ENCODE peak calls at places on chromosomes 3 and 15, in four cellular contexts. R is Peyer's patch, W is heart right ventricle, A is PC-3. Q is an unnamed sample.

GRCh38 chr3:97579365-97579764 is 185.2 kb upstream of the ARL6 start:
- DNase-seq in R (no peak), W (no peak), A (peak), Q (no peak)

GRCh38 chr3:130626021-130626420 is 109.0 kb downstream of the COL6A6 start:
- DNase-seq in R (no peak), W (no peak), A (peak), Q (no peak)

GRCh38 chr15:22877607-22878006 is 39.1 kb downstream of the NIPA2 start:
- DNase-seq in R (no peak), W (no peak), A (no peak), Q (no peak)

GRCh38 chr3:48966876-48967361 is 23.1 kb upstream of the P4HTM start:
- DNase-seq in R (no peak), W (no peak), A (no peak), Q (no peak)

GRCh38 chr3:120557115-120557514 is 39.0 kb upstream of the NDUFB4 start:
- DNase-seq in R (no peak), W (no peak), A (no peak), Q (no peak)

GRCh38 chr3:128431803-128432300 is 34.8 kb downstream of the DNAJB8 start:
- DNase-seq in R (no peak), W (no peak), A (no peak), Q (no peak)

GRCh38 chr3:82676356-82677026 is 915.0 kb upstream of the GBE1 start:
- DNase-seq in R (no peak), W (no peak), A (peak), Q (no peak)

GRCh38 chr15:67164811-67165652 is 89.4 kb downstream of the AAGAB start:
- DNase-seq in R (no peak), W (peak), A (no peak), Q (peak)

GRCh38 chr15:63372018-63372705 is 9.5 kb downstream of the CA12 start:
- DNase-seq in R (no peak), W (no peak), A (peak), Q (no peak)

GRCh38 chr15:78921940-78922339 is 22.9 kb downstream of the CTSH start:
- DNase-seq in R (no peak), W (no peak), A (no peak), Q (no peak)

GRCh38 chr3:166191406-166191805 is 354.2 kb upstream of the BCHE start:
- DNase-seq in R (no peak), W (no peak), A (peak), Q (no peak)

GRCh38 chr3:53422954-53423708 is 71.3 kb upstream of the CACNA1D start:
- DNase-seq in R (peak), W (no peak), A (no peak), Q (no peak)

GRCh38 chr15:38514601-38515000 is 50.0 kb downstream of the RASGRP1 start:
- DNase-seq in R (no peak), W (no peak), A (no peak), Q (no peak)

GRCh38 chr3:70811880-70812279 is 499.4 kb upstream of the MDFIC2 start:
- DNase-seq in R (no peak), W (peak), A (no peak), Q (no peak)

GRCh38 chr3:94522488-94522887 is 459.6 kb downstream of the NSUN3 start:
- DNase-seq in R (no peak), W (no peak), A (peak), Q (no peak)

GRCh38 chr3:18351823-18352744 is 73.1 kb downstream of the SATB1 start:
- DNase-seq in R (no peak), W (no peak), A (peak), Q (no peak)

GRCh38 chr15:75029378-75030022 is 6.1 kb downstream of the PPCDC start:
- DNase-seq in R (peak), W (peak), A (peak), Q (peak)
- H3K4me3 ChIP-seq in R (peak), W (no peak), A (no peak), Q (peak)

GRCh38 chr15:58410353-58410752 is 21.4 kb upstream of the LIPC start:
- DNase-seq in R (no peak), W (peak), A (no peak), Q (no peak)
- H3K27ac ChIP-seq in R (no peak), W (no peak), A (no peak), Q (no peak)

GRCh38 chr3:114863848-114864247 is 283.2 kb downstream of the ZBTB20 start:
- DNase-seq in R (no peak), W (no peak), A (no peak), Q (no peak)
- H3K4me3 ChIP-seq in R (peak), W (no peak), A (no peak), Q (peak)

DNA sequence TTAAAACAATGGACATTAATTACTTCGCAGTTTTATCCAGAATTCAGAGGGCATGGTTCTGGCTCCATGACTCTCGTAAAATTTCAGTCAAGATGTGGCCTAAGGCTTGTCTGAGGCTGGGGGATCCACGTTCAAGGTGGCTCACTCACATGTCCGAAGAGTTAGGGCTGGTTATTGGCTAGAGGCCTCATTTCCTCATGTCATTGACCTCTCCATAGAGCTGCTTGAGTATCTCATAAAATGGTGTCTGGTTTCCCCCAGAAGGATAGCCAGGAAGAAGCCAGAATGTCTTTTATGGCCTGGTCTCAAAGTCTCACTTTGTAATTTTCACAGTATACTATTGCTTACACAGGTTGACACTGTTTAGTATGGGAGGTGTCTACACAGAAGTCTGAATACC is 67.3 kb upstream of the DCBLD2 start:
- DNase-seq in R (no peak), W (no peak), A (no peak), Q (no peak)
- H3K27ac ChIP-seq in R (no peak), W (no peak), A (peak), Q (no peak)

DNA sequence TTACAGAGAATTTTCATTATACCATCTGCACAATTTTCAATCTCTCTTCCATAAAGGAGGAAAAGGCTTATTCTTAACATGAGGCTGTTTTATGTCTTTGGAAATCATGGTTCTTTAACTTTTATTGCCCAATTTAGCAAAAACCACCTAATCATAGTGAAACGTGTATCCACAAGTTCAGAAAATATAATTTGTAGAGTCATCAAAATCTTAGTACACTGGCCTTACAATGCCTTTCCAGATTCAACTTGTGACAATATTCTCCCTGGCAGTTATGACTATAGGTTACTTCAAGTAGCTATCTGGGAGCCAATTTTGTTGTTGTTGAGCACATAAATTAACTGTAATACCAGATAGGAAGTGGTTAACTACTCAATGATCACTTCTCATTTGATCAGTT is 10.9 kb downstream of the BNIP2 start:
- DNase-seq in R (no peak), W (no peak), A (no peak), Q (no peak)
- H3K4me3 ChIP-seq in R (no peak), W (no peak), A (no peak), Q (no peak)

GRCh38 chr3:149339931-149340309 is 6.5 kb upstream of the TM4SF18 start:
- DNase-seq in R (no peak), W (peak), A (peak), Q (peak)
- H3K27ac ChIP-seq in R (peak), W (peak), A (peak), Q (peak)

Q was measured in left ventricle myocardium inferior.